ENCODE peak calls at places on chromosomes 3 and 15, in eight cellular contexts. X, K, L, C, F, P, H and M are unnamed samples.

GRCh38 chr3:9715764-9716437 is 12.3 kb downstream of the CPNE9 start:
- DNase-seq in K (peak), F (peak), H (peak), L (peak), P (peak), X (peak), C (no peak), M (no peak)

GRCh38 chr3:176097036-176097435 is 1100.2 kb downstream of the TBL1XR1 start:
- DNase-seq in L (no peak), K (no peak), F (no peak), H (no peak), C (no peak), X (no peak), P (no peak), M (no peak)

GRCh38 chr3:38002291-38002876 is 11.8 kb downstream of the VILL start:
- DNase-seq in H (no peak), P (peak), K (no peak), C (no peak), L (no peak), X (no peak), F (no peak), M (no peak)

GRCh38 chr15:50233192-50233736 is 32.3 kb downstream of the HDC start:
- DNase-seq in C (no peak), X (no peak), P (no peak), L (no peak), F (no peak), K (no peak), H (no peak), M (no peak)

GRCh38 chr3:180330440-180330839 is 271.5 kb upstream of the TTC14 start:
- DNase-seq in X (no peak), F (no peak), H (no peak), P (no peak), C (no peak), L (no peak), K (no peak), M (no peak)

GRCh38 chr3:4270726-4271125 is 32.4 kb upstream of the SETMAR start:
- DNase-seq in H (no peak), F (no peak), X (no peak), K (no peak), P (no peak), C (peak), L (no peak), M (no peak)

GRCh38 chr15:95520922-95521321 is 809.6 kb upstream of the NR2F2 start:
- DNase-seq in F (no peak), C (no peak), P (no peak), H (no peak), L (no peak), X (no peak), K (no peak), M (no peak)

GRCh38 chr3:50612234-50612972 is 829 bp upstream of the CISH start:
- DNase-seq in L (no peak), F (no peak), H (no peak), K (peak), X (no peak), P (no peak), C (no peak), M (no peak)

GRCh38 chr15:60575995-60576394 is 97.1 kb upstream of the ICE2 start:
- DNase-seq in H (no peak), K (no peak), X (no peak), P (no peak), C (peak), L (peak), F (peak), M (no peak)

GRCh38 chr15:57509121-57509520 is 82.6 kb upstream of the MYZAP start:
- DNase-seq in P (no peak), H (no peak), K (no peak), X (peak), L (no peak), F (peak), C (no peak), M (no peak)

GRCh38 chr3:2540115-2540514 is 441.4 kb downstream of the CNTN4 start:
- DNase-seq in H (no peak), K (no peak), P (no peak), L (no peak), F (no peak), X (no peak), C (no peak), M (no peak)

GRCh38 chr3:39147711-39148115 is 5.7 kb downstream of the CSRNP1 start:
- DNase-seq in L (peak), X (no peak), P (no peak), F (peak), H (no peak), C (peak), K (peak), M (no peak)

GRCh38 chr3:24586920-24587319 is 92.3 kb upstream of the THRB start:
- DNase-seq in C (no peak), F (no peak), P (no peak), X (no peak), K (no peak), L (no peak), H (no peak), M (no peak)

GRCh38 chr15:68552773-68553172 is 26.0 kb upstream of the CORO2B start:
- DNase-seq in C (no peak), F (peak), L (peak), X (no peak), K (no peak), H (peak), P (no peak), M (no peak)

GRCh38 chr15:31474059-31474868 is 147.6 kb downstream of the KLF13 start:
- DNase-seq in P (peak), K (no peak), L (no peak), C (peak), F (no peak), X (no peak), H (no peak), M (no peak)

GRCh38 chr15:44296625-44297524 is 8.4 kb downstream of the GOLM2 start:
- DNase-seq in P (no peak), F (peak), X (peak), L (peak), H (no peak), K (no peak), C (peak), M (no peak)

DNA sequence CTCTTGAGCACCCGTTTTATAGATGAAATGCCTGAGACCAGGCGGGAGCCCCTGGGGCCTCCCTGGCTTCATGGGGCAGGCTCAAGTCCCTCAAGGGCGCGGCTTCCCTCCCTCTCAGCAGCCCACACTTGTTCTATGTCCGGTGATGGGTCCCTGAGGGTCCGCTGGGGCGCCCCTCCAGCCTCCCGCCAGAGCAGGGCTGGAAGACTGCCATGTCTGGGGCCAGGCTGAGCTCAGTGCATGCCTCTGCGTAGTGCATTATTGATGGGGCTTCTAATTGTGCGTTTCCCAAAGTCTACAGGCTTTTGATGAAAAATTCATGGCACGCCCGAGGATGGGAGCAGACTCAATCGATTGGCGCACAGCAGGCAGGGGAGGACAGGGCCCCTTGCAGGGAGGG is 51.3 kb downstream of the CYP11A1 start:
- DNase-seq in H (no peak), P (no peak), K (peak), X (no peak), C (no peak), F (no peak), L (no peak), M (no peak)
- H3K4me3 ChIP-seq in H (no peak), P (no peak), K (no peak), X (no peak), C (no peak), F (no peak), L (no peak), M (no peak)

GRCh38 chr3:146504546-146505197 is 35.3 kb upstream of the PLSCR2 start:
- DNase-seq in K (no peak), L (peak), C (no peak), P (no peak), X (no peak), H (no peak), F (no peak), M (no peak)
- H3K4me3 ChIP-seq in K (no peak), L (peak), C (no peak), P (no peak), X (no peak), H (no peak), F (no peak), M (no peak)

GRCh38 chr3:88141458-88142083 is 8.2 kb upstream of the C3orf38 start:
- DNase-seq in X (no peak), H (no peak), P (no peak), L (peak), F (peak), C (no peak), K (no peak), M (no peak)
- H3K4me3 ChIP-seq in X (no peak), H (no peak), P (no peak), L (no peak), F (no peak), C (no peak), K (no peak), M (no peak)

DNA sequence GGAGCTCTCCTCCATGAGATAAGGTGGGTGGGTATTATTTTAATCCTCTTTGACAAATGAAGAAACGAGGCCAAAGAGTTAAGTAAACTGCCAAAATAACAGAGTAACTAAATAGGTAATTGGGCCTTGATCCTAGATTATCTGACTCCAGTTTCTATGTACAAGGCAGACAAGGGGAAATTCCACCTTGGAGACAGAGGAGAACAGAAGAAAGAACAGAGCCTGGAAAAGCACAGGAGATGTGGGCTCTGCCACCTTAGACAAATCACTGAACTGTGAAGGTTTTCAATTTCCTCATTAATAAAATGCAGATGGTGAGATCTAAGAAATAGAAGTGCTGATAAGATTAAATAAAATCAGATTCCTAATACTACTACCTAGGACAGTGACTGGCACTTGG is 310.2 kb upstream of the TLE3 start:
- DNase-seq in K (no peak), X (no peak), L (no peak), H (no peak), F (no peak), C (no peak), P (no peak), M (no peak)
- H3K4me3 ChIP-seq in K (no peak), X (no peak), L (no peak), H (no peak), F (no peak), C (no peak), P (no peak), M (no peak)

GRCh38 chr3:97960561-97961275 is 11.5 kb downstream of the RIOX2 start:
- DNase-seq in C (no peak), L (no peak), H (no peak), P (no peak), F (no peak), K (no peak), X (no peak), M (no peak)
- H3K4me3 ChIP-seq in C (no peak), L (no peak), H (no peak), P (no peak), F (no peak), K (peak), X (no peak), M (no peak)

DNA sequence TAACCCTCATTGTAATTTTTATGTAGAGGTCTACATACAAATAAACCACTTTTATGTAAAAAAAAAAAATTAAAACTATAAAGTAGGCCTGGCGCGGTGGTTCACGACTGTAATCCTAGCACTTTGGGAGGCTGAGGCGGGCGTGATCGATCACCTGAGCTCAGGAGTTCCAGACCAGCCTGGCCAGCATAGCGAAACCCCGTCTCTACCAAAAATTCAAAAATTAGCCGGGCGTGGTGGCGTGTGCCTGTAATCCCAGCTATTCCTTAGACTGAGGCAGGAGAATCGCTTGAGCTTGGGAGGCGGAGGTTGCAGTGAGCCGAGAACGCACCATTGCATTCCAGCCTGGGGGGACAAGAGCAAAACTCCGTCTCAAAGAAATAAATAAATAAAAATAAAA is 766 bp upstream of the SLC12A6 start:
- DNase-seq in C (no peak), K (no peak), F (no peak), L (no peak), X (no peak), P (no peak), H (no peak), M (no peak)
- H3K4me3 ChIP-seq in C (peak), K (peak), F (peak), L (peak), X (peak), P (peak), H (no peak), M (peak)

DNA sequence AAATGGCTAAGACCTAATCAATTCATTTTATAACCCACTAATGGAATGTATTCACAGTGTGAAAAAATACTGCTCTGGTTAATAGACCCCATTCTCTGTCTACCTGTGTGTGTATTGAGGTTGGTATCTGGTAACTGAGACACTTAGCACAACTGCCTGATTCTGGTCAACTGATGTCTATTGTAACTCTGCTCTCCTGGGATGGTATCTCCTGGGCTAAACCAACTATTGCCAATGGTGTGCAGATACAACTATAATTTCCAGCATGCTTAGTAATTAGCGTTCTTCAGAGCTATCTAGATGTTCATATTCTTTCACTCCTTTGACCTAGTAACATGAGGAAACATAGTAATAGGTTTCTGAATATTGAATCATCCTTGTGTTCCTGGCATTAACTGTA is 16.7 kb downstream of the ADAMTSL3 start:
- DNase-seq in P (no peak), H (no peak), L (no peak), F (no peak), K (no peak), C (no peak), X (no peak), M (no peak)
- H3K4me3 ChIP-seq in P (no peak), H (no peak), L (no peak), F (no peak), K (no peak), C (no peak), X (no peak), M (no peak)